ENCODE peak calls at places on chromosomes 16 and 17, in five cellular contexts. M, C, S, P and A are unnamed samples.

GRCh38 chr17:37024181-37024637 is 75.5 kb downstream of the AATF start:
- DNase-seq in S (no peak), M (no peak), C (no peak), P (no peak), A (no peak)

GRCh38 chr17:40947929-40948328 is 10.5 kb upstream of the KRT23 start:
- DNase-seq in M (no peak), S (no peak), P (no peak), C (no peak), A (no peak)

GRCh38 chr17:69246726-69247375 is 18.2 kb upstream of the ABCA10 start:
- DNase-seq in C (no peak), P (no peak), S (no peak), M (peak; percentile 38), A (peak; percentile 35)

GRCh38 chr17:50426814-50427787 is 1.1 kb downstream of the ACSF2 start:
- DNase-seq in M (peak; percentile 55), P (peak; percentile 35), S (peak; percentile 69), C (peak; percentile 52), A (peak; percentile 55)

GRCh38 chr17:75649687-75650086 is 16.5 kb downstream of the SMIM5 start:
- DNase-seq in S (peak; percentile 50), P (no peak), C (no peak), M (no peak), A (no peak)

GRCh38 chr17:6574689-6575595 is 18.6 kb upstream of the PITPNM3 start:
- DNase-seq in M (peak; percentile 81), C (peak; percentile 68), P (no peak), S (no peak), A (peak; percentile 82)

GRCh38 chr16:57277586-57277985 is 6.9 kb downstream of the PLLP start:
- DNase-seq in S (peak; percentile 34), P (peak; percentile 56), M (no peak), C (no peak), A (no peak)

GRCh38 chr16:20906225-20906870 is 5.8 kb downstream of the LYRM1 start:
- DNase-seq in P (no peak), M (no peak), C (no peak), S (no peak), A (no peak)

GRCh38 chr17:81635973-81636504 is 873 bp downstream of the NPLOC4 start:
- DNase-seq in P (no peak), M (no peak), S (no peak), C (no peak), A (no peak)

GRCh38 chr16:87464691-87465300 is 28.0 kb downstream of the ZCCHC14 start:
- DNase-seq in C (peak; percentile 74), M (peak; percentile 60), P (no peak), S (peak; percentile 94), A (peak; percentile 60)

GRCh38 chr17:66255112-66255511 is 25.9 kb upstream of the APOH start:
- DNase-seq in C (no peak), P (no peak), S (no peak), M (peak; percentile 52), A (peak; percentile 48)

GRCh38 chr16:86668136-86668535 is 89.8 kb downstream of the FOXL1 start:
- DNase-seq in S (no peak), M (no peak), P (no peak), C (no peak), A (no peak)

GRCh38 chr17:60455378-60455777 is 33.1 kb downstream of the CHCT1 start:
- DNase-seq in P (no peak), S (no peak), M (no peak), C (no peak), A (no peak)

GRCh38 chr17:79305831-79306687 is 231.4 kb downstream of the ENGASE start:
- DNase-seq in M (no peak), P (no peak), S (no peak), C (peak; percentile 78), A (no peak)

GRCh38 chr17:11264183-11264871 is 23.3 kb downstream of the SHISA6 start:
- DNase-seq in M (no peak), S (no peak), P (no peak), C (no peak), A (no peak)

DNA sequence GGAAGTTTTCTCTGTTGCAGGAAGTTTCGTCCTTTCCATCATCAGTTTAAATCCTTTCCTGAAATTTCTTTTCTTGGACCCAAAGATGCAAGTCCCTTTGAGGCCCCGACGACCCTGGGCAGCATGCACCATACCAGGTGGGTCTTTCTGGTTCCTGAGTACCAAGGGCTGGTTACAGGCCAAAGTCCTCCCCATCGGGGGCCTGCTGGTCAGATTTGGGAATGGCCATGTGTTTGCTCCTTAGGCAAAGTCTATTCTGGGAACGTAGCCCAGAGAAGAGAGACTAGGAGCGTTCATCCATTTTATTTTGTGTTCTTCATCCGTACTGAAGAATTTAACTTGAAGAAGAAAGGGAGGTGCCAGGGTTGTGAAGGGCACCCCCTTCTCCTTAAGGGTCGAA is 17.5 kb upstream of the ADAM11 start:
- DNase-seq in S (no peak), C (no peak), M (no peak), P (no peak), A (no peak)
- TF ChIP-seq CTCF in S (no peak), C (no peak), M (no peak), P (no peak), A (no peak)

GRCh38 chr16:1983544-1984346 is at the start of gene GFER:
- DNase-seq in M (peak; percentile 98), C (peak; percentile 89), S (peak; percentile 94), P (peak; percentile 67), A (peak; percentile 97)

GRCh38 chr16:1984347-1985225 is 593 bp downstream of the GFER start:
- DNase-seq in C (no peak), P (no peak), M (no peak), S (no peak), A (no peak)

GRCh38 chr16:1981972-1982574 is 804 bp upstream of the NOXO1 start:
- DNase-seq in C (no peak), M (no peak), P (no peak), S (no peak), A (no peak)

GRCh38 chr16:1981398-1981836 is at the start of gene NOXO1:
- DNase-seq in P (no peak), M (no peak), C (no peak), S (no peak), A (no peak)

GRCh38 chr16:1983053-1983543 is 895 bp upstream of the GFER start:
- DNase-seq in S (no peak), P (no peak), C (no peak), M (no peak), A (no peak)
- TF ChIP-seq CTCF in S (no peak), P (no peak), C (no peak), M (no peak), A (no peak)

DNA sequence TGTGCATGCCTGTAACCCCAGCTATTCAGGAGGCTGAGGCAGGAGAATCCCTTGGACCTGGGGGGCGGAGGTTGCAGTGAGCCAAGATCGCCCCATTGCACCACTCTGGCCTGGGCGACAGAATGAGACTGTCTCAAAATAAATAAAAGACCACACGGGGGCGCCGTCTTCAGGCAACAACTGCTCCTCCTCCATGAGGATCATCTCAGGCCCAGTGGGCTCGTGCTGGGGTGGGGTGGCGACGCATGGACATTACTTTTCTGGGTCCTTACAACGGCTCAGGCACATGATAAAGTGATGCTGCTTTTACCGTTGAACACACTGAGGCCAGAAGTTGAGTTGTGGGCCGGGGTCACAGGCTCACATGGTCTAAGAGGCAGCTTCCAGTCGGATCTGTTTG is 56.2 kb downstream of the PRMT7 start:
- DNase-seq in C (no peak), S (no peak), M (peak; percentile 73), P (no peak), A (peak; percentile 62)
- TF ChIP-seq CTCF in C (no peak), S (no peak), M (peak; percentile 47), P (peak; percentile 50), A (peak; percentile 49)

GRCh38 chr17:74645010-74645409 is 21.5 kb upstream of the CD300E start:
- DNase-seq in P (no peak), S (no peak), C (no peak), M (no peak), A (no peak)

GRCh38 chr17:74643826-74644225 is 20.3 kb upstream of the CD300E start:
- DNase-seq in C (no peak), P (no peak), M (no peak), S (no peak), A (no peak)

GRCh38 chr17:74644419-74644818 is 20.9 kb upstream of the CD300E start:
- DNase-seq in S (no peak), M (no peak), P (no peak), C (no peak), A (no peak)

GRCh38 chr17:74647871-74648672 is 24.5 kb upstream of the CD300E start:
- DNase-seq in S (no peak), C (no peak), P (no peak), M (no peak), A (no peak)

GRCh38 chr17:74646231-74646630 is 22.7 kb upstream of the CD300E start:
- DNase-seq in C (no peak), S (no peak), M (peak; percentile 72), P (no peak), A (peak; percentile 66)
- TF ChIP-seq CTCF in C (no peak), S (no peak), M (peak; percentile 35), P (peak; percentile 45), A (peak; percentile 79)

DNA sequence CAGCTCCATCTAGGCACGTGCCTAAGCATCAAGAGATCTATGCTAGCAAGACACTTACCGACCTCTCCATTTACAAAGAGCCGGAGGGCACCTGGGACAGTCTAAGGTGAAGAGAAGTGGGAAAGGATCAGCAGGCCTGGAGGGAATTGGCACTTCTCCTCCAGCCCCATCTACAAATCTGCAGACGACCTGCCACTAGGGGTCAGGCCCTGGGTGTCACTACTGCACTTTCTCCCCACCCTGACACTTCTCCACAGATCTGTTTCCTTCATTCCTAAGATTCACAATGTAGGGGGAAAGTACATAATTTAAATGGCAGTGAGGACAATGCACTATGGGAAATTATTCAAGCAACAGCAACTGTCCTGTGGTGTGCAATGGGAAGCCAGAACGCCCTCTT is 8.1 kb downstream of the MKS1 start:
- DNase-seq in S (no peak), C (no peak), M (no peak), P (no peak), A (no peak)
- TF ChIP-seq CTCF in S (no peak), C (no peak), M (peak; percentile 23), P (no peak), A (peak; percentile 21)

GRCh38 chr17:9771465-9771864 is 19.9 kb downstream of the DHRS7C start:
- DNase-seq in M (no peak), P (no peak), S (no peak), C (no peak), A (no peak)

GRCh38 chr17:9766970-9767369 is 24.4 kb downstream of the DHRS7C start:
- DNase-seq in M (no peak), S (no peak), P (no peak), C (no peak), A (no peak)

GRCh38 chr17:9767432-9767991 is 23.9 kb downstream of the DHRS7C start:
- DNase-seq in S (no peak), C (no peak), P (no peak), M (no peak), A (no peak)

GRCh38 chr17:9769036-9769695 is 22.2 kb downstream of the DHRS7C start:
- DNase-seq in C (no peak), P (no peak), S (no peak), M (no peak), A (no peak)

GRCh38 chr17:9768381-9768934 is 22.9 kb downstream of the DHRS7C start:
- DNase-seq in M (peak; percentile 55), C (no peak), P (no peak), S (no peak), A (peak; percentile 52)
- TF ChIP-seq CTCF in M (no peak), C (no peak), P (no peak), S (no peak), A (peak; percentile 27)